ENCODE peak calls at places on chromosomes 7 and 10, in five cellular contexts. R, X, I, N and A are unnamed samples.

GRCh38 chr10:92385836-92386235 is 94.9 kb downstream of the MARCHF5 start:
- DNase-seq in N (no peak), R (no peak), X (no peak), I (no peak), A (no peak)

GRCh38 chr7:150586068-150586777 is 19.0 kb downstream of the GIMAP4 start:
- DNase-seq in R (no peak), N (no peak), X (no peak), I (no peak), A (no peak)

GRCh38 chr10:74753295-74754211 is 72.8 kb upstream of the KAT6B start:
- DNase-seq in R (no peak), N (no peak), X (no peak), I (no peak), A (peak)

GRCh38 chr10:26879744-26880143 is 19.0 kb upstream of the ABI1 start:
- DNase-seq in X (no peak), N (no peak), R (peak), I (no peak), A (no peak)

GRCh38 chr7:27203964-27204594 is 4.2 kb upstream of the HOXA13 start:
- DNase-seq in R (no peak), I (no peak), X (peak), N (no peak), A (no peak)

GRCh38 chr7:142554555-142555532 is 194.4 kb upstream of the PRSS1 start:
- DNase-seq in R (no peak), N (no peak), X (no peak), I (no peak), A (peak)

GRCh38 chr7:156827587-156828203 is 65.3 kb downstream of the LMBR1 start:
- DNase-seq in X (no peak), I (no peak), R (peak), N (no peak), A (peak)

GRCh38 chr10:27783660-27784059 is 38.0 kb upstream of the MKX start:
- DNase-seq in I (no peak), X (no peak), R (peak), N (peak), A (peak)

GRCh38 chr7:14806886-14807285 is 95.7 kb downstream of the DGKB start:
- DNase-seq in R (no peak), I (no peak), N (no peak), X (no peak), A (peak)

GRCh38 chr10:46526682-46527038 is 29.8 kb downstream of the GPRIN2 start:
- DNase-seq in R (peak), N (no peak), I (no peak), X (no peak), A (no peak)

GRCh38 chr10:103618575-103619423 is 125.3 kb downstream of the NEURL1 start:
- DNase-seq in N (no peak), I (peak), R (no peak), X (no peak), A (no peak)

GRCh38 chr10:48248462-48248861 is 26.0 kb downstream of the FRMPD2 start:
- DNase-seq in R (no peak), X (no peak), N (no peak), I (no peak), A (no peak)

GRCh38 chr7:26187380-26188290 is 12.9 kb downstream of the HNRNPA2B1 start:
- DNase-seq in I (no peak), R (no peak), X (no peak), N (no peak), A (no peak)

GRCh38 chr7:111107576-111107975 is 16.6 kb downstream of the LRRN3 start:
- DNase-seq in X (no peak), R (no peak), I (no peak), N (no peak), A (peak)

GRCh38 chr7:6121141-6121540 is 90.0 kb downstream of the ANKRD61 start:
- DNase-seq in N (no peak), X (no peak), R (peak), I (no peak), A (peak)

GRCh38 chr7:142698429-142698828 is 50.8 kb upstream of the PRSS1 start:
- DNase-seq in R (no peak), N (no peak), I (no peak), X (no peak), A (no peak)

GRCh38 chr7:143504937-143505297 is 27.2 kb downstream of the TAS2R41 start:
- DNase-seq in I (no peak), X (no peak), N (no peak), R (no peak), A (no peak)

GRCh38 chr10:22453948-22454347 is 108.7 kb downstream of the SPAG6 start:
- DNase-seq in N (no peak), X (no peak), R (no peak), I (no peak), A (no peak)

DNA sequence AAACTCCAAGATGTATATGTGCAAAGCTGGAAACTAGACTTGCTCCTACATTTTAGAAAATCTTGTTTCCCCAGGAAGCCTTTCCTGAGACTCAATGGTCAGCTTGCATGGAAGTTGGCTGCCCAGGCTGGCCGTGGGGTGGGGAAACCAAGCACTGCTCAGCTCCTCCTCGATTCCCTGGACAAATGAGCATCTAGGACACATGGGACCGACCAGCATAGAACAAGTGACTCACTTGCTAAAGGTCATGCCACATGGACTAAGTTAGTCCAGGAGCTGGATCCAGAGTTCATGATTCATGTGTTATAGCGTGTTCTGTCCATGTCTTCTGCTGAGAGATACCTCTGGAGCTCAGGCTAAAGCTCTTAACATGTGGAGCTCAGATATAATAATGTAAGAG is 6.2 kb downstream of the FAM180A start:
- DNase-seq in N (no peak), R (no peak), I (no peak), X (no peak), A (no peak)
- TF ChIP-seq MAFK in N (no peak), R (no peak), I (no peak), X (no peak), A (no peak)

DNA sequence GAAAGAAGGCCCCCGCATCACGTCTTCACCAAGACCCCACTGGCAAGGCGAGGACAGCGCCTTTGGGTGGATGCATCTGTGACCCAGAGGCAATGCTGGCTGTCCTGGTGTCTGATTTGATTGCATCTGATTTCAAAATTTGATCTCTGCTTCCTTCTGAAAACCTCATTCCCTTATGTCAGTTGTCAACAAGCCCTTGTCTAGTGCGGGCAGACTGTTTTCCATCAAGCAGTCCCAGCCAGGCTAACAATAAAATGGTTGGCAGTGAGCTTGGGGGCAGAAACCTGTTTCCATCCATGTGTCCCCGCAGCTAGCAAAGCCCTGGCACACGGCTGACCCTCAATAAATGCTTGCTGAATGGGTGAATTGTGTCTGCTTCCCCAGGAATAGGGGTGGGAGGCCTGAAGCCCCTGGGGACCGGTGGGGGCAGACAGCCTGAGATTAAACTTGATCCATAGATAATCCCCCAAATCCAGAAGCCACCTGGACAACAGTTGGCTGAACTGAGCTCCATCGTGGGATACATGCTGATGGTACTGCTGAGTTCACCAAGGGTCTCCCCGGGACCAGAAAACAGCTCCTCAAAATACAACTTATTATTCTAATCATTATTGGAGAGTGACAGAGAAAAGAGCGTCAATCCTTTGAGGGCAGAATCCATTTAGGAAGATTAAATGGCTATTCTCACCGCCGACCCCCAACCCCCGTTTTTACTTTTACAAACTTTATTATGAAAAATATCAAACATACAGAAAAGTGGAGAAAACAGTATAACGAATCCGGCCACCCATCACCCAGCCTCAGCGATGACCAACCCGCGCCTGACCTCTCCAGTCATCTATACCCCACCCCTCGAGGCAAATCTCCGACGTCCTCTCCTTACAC is 912 bp upstream of the DUSP5 start:
- DNase-seq in R (no peak), X (no peak), N (no peak), I (no peak), A (no peak)
- TF ChIP-seq MAFK in R (no peak), X (no peak), N (no peak), I (no peak), A (no peak)

GRCh38 chr10:70190102-70190501 is 19.8 kb upstream of the SAR1A start:
- DNase-seq in X (no peak), I (no peak), R (no peak), N (no peak), A (no peak)

GRCh38 chr10:70188768-70189167 is 18.5 kb upstream of the SAR1A start:
- DNase-seq in N (no peak), R (no peak), I (no peak), X (no peak), A (no peak)

GRCh38 chr10:70186090-70186489 is 15.8 kb upstream of the SAR1A start:
- DNase-seq in N (no peak), R (no peak), X (no peak), I (no peak), A (no peak)

GRCh38 chr10:70183304-70183703 is 13.0 kb upstream of the SAR1A start:
- DNase-seq in N (no peak), X (no peak), R (no peak), I (no peak), A (no peak)

GRCh38 chr10:70186571-70186970 is 16.3 kb upstream of the SAR1A start:
- DNase-seq in I (no peak), X (no peak), R (no peak), N (no peak), A (peak)
- TF ChIP-seq MAFK in I (no peak), X (no peak), R (no peak), N (no peak), A (no peak)

GRCh38 chr7:123871998-123872867 is 27.3 kb downstream of the HYAL4 start:
- DNase-seq in I (no peak), N (peak), R (peak), X (peak), A (peak)
- TF ChIP-seq MAFK in I (no peak), N (no peak), R (no peak), X (no peak), A (no peak)

GRCh38 chr10:15784237-15784636 is 64.5 kb upstream of the ITGA8 start:
- DNase-seq in N (no peak), I (no peak), X (no peak), R (no peak), A (no peak)

GRCh38 chr10:15784662-15785300 is 65.1 kb upstream of the ITGA8 start:
- DNase-seq in X (no peak), I (no peak), R (no peak), N (no peak), A (peak)

GRCh38 chr10:15781381-15781960 is 61.7 kb upstream of the ITGA8 start:
- DNase-seq in R (no peak), N (no peak), X (no peak), I (no peak), A (no peak)

GRCh38 chr10:15782851-15783250 is 63.1 kb upstream of the ITGA8 start:
- DNase-seq in R (no peak), I (no peak), N (no peak), X (no peak), A (no peak)

GRCh38 chr10:15780353-15781135 is 60.8 kb upstream of the ITGA8 start:
- DNase-seq in X (no peak), R (no peak), I (no peak), N (no peak), A (peak)
- TF ChIP-seq MAFK in X (no peak), R (no peak), I (no peak), N (no peak), A (no peak)